ENCODE peak calls at places on chromosome 6, in six cellular contexts. One of them, this sample, is unnamed.

GRCh38 chr6:168365422-168366165 is 46.0 kb upstream of the DACT2 start:
- DNase-seq in heart left ventricle: no peak
- DNase-seq in neural progenitor cell: no peak
- DNase-seq in ovary: no peak
- DNase-seq in OCI-LY7: no peak
- DNase-seq in GM23338: no peak
- DNase-seq in this sample: no peak

GRCh38 chr6:9204171-9204570 is 768.8 kb upstream of the SLC35B3 start:
- DNase-seq in OCI-LY7: no peak
- DNase-seq in neural progenitor cell: no peak
- DNase-seq in heart left ventricle: no peak
- DNase-seq in GM23338: no peak
- DNase-seq in ovary: no peak
- DNase-seq in this sample: no peak

GRCh38 chr6:157597461-157598312 is 216.7 kb downstream of the ZDHHC14 start:
- DNase-seq in ovary: peak; percentile 37
- DNase-seq in neural progenitor cell: peak; percentile 73
- DNase-seq in OCI-LY7: peak; percentile 71
- DNase-seq in GM23338: peak; percentile 69
- DNase-seq in heart left ventricle: peak; percentile 51
- DNase-seq in this sample: peak; percentile 35

GRCh38 chr6:26361544-26361943 is 3.5 kb upstream of the BTN3A2 start:
- DNase-seq in heart left ventricle: no peak
- DNase-seq in OCI-LY7: no peak
- DNase-seq in ovary: no peak
- DNase-seq in neural progenitor cell: no peak
- DNase-seq in GM23338: no peak
- DNase-seq in this sample: no peak

GRCh38 chr6:101585501-101585900 is 192.0 kb downstream of the GRIK2 start:
- DNase-seq in GM23338: no peak
- DNase-seq in OCI-LY7: no peak
- DNase-seq in ovary: no peak
- DNase-seq in heart left ventricle: no peak
- DNase-seq in neural progenitor cell: no peak
- DNase-seq in this sample: no peak

GRCh38 chr6:155678361-155678760 is 222.7 kb upstream of the NOX3 start:
- DNase-seq in GM23338: peak; percentile 15
- DNase-seq in ovary: no peak
- DNase-seq in OCI-LY7: no peak
- DNase-seq in neural progenitor cell: no peak
- DNase-seq in heart left ventricle: no peak
- DNase-seq in this sample: no peak

GRCh38 chr6:122736166-122736565 is 43.4 kb upstream of the FABP7 start:
- DNase-seq in neural progenitor cell: no peak
- DNase-seq in GM23338: no peak
- DNase-seq in OCI-LY7: no peak
- DNase-seq in ovary: no peak
- DNase-seq in heart left ventricle: no peak
- DNase-seq in this sample: no peak

GRCh38 chr6:97288188-97288587 is 5.2 kb upstream of the MMS22L start:
- DNase-seq in OCI-LY7: no peak
- DNase-seq in heart left ventricle: no peak
- DNase-seq in ovary: no peak
- DNase-seq in GM23338: no peak
- DNase-seq in neural progenitor cell: no peak
- DNase-seq in this sample: no peak

GRCh38 chr6:137166247-137167098 is 7.0 kb downstream of the IL22RA2 start:
- DNase-seq in heart left ventricle: no peak
- DNase-seq in OCI-LY7: no peak
- DNase-seq in neural progenitor cell: no peak
- DNase-seq in GM23338: no peak
- DNase-seq in ovary: no peak
- DNase-seq in this sample: no peak

DNA sequence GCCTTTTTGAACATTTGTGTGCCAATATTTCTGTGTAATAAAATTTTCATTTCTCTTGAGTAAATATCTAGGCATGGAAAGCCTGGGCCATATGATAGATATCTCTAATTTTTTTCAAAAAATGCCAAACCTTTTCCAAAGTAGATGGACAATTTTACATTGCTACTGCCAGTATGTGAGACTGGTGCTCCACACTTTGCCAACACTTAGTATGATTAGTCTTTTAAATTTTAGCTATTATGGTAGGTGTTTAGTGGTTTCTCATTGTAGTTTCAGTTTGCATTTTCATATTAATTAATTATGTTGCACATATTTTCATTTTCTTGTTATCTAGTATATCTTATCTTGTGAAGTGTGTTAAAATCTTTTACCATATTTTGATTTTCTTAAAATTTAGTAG is 52.0 kb downstream of the TBXT start:
- DNase-seq in neural progenitor cell: no peak
- DNase-seq in ovary: no peak
- DNase-seq in heart left ventricle: no peak
- DNase-seq in GM23338: no peak
- DNase-seq in OCI-LY7: no peak
- DNase-seq in this sample: no peak
- H3K36me3 ChIP-seq in neural progenitor cell: peaks cover 3% of the 10 kb centered on the region
- H3K36me3 ChIP-seq in ovary: no peaks in the 10 kb centered on the region
- H3K36me3 ChIP-seq in heart left ventricle: no peaks in the 10 kb centered on the region
- H3K36me3 ChIP-seq in GM23338: no peaks in the 10 kb centered on the region
- H3K36me3 ChIP-seq in OCI-LY7: no peaks in the 10 kb centered on the region
- H3K36me3 ChIP-seq in this sample: no peaks in the 10 kb centered on the region

DNA sequence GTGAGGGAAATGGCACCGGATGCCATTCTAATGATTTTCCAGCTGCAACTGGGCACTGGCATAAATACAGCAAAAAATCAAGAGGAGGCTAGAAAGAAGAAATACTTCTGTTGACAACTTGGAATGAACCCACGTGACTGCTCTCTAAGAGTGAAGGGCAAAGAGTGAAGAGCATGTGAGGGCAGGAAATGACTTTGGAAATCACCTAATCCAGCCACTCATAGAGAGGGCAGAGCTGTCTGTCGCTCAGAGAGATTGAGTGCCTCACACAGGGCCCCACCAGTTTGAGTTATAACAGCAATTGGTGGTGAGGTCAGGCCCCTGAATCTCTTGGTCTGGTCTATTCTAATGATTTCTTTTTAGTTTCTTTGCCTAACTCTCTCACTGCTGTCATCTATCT is 3.9 kb upstream of the NEDD9 start:
- DNase-seq in heart left ventricle: no peak
- DNase-seq in GM23338: no peak
- DNase-seq in ovary: no peak
- DNase-seq in neural progenitor cell: no peak
- DNase-seq in OCI-LY7: no peak
- DNase-seq in this sample: peak; percentile 49
- TF ChIP-seq CTCF in heart left ventricle: no peak
- TF ChIP-seq CTCF in GM23338: no peak
- TF ChIP-seq CTCF in ovary: no peak
- TF ChIP-seq CTCF in neural progenitor cell: no peak
- TF ChIP-seq CTCF in OCI-LY7: no peak
- TF ChIP-seq CTCF in this sample: no peak

DNA sequence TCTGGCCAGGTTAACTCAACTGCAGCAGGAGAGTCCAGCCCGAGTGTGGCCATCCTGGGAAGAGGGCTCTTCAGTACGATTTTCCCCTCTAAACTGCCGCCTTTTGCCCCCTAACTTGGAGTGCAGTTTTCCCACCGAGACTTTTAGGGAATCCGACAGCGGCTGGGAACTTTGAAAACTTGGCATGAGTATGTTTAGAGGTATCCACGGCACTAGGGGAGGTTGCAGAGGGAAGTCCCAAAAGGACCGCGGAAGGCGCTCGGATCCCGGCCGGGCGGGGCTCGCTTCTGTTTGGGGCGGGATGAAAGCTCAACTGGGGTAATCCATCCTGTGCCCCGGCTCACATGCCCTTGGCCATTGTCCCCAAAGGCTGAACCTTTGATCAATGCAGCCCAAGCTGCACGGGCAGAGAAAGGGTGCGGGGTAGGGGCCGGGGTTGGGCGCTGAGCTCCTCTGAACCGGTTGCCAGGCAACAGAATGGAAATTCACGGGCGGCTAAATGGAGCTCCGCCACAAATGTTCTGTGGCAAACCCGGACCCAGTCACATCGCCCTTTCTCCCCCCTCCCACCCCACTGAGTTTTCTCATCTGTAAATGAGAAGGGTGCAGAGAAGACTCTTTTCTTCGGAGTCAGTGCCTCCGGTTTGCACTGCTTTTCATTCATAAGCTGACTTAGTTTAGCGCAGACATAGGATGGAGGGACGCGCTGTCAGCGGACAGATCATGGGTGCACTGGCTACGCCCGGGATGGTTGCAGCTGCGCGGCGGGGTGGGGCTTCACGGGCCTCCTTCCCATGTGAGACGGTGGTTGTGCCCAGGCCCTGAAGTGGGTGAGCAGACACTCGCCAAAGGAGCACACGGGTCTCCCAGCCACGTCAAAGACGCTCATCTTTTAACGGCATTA is 2.3 kb downstream of the BMP6 start:
- DNase-seq in ovary: peak; percentile 44
- DNase-seq in neural progenitor cell: peak; percentile 80
- DNase-seq in heart left ventricle: no peak
- DNase-seq in OCI-LY7: peak; percentile 22
- DNase-seq in GM23338: peak; percentile 76
- DNase-seq in this sample: peak; percentile 37
- H3K4me3 ChIP-seq in ovary: peak overlapping the region; percentile 44
- H3K4me3 ChIP-seq in neural progenitor cell: peak overlapping the region; percentile 53
- H3K4me3 ChIP-seq in heart left ventricle: peak overlapping the region; percentile 48
- H3K4me3 ChIP-seq in OCI-LY7: peak overlapping the region; percentile 36
- H3K4me3 ChIP-seq in GM23338: peak overlapping the region; percentile 74
- H3K4me3 ChIP-seq in this sample: peak overlapping the region; percentile 70

DNA sequence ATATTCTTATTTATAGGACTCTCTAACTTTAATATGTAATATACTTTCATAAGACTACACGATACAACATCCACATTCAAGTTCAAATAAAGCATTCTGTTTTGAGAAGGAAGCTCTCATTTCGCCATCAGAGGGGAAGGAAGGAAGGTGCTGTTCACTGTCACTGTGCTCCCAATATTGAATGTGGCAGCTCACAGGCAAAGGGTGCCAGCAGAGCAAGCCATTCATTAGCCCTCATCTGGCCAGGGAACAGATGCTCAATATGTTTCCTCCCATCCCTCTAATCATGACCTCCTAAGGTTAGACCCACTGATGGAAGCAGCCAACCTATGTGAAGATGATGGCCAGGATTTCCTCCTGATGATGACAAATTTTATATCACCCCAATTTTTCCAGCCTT is 154.4 kb downstream of the DST start:
- DNase-seq in ovary: no peak
- DNase-seq in neural progenitor cell: no peak
- DNase-seq in heart left ventricle: no peak
- DNase-seq in GM23338: no peak
- DNase-seq in OCI-LY7: no peak
- DNase-seq in this sample: no peak
- H3K36me3 ChIP-seq in ovary: no peaks in the 10 kb centered on the region
- H3K36me3 ChIP-seq in neural progenitor cell: peaks cover 30% of the 10 kb centered on the region
- H3K36me3 ChIP-seq in heart left ventricle: peaks cover 100% of the 10 kb centered on the region
- H3K36me3 ChIP-seq in GM23338: peaks cover 7% of the 10 kb centered on the region
- H3K36me3 ChIP-seq in OCI-LY7: no peaks in the 10 kb centered on the region
- H3K36me3 ChIP-seq in this sample: peaks cover 7% of the 10 kb centered on the region

DNA sequence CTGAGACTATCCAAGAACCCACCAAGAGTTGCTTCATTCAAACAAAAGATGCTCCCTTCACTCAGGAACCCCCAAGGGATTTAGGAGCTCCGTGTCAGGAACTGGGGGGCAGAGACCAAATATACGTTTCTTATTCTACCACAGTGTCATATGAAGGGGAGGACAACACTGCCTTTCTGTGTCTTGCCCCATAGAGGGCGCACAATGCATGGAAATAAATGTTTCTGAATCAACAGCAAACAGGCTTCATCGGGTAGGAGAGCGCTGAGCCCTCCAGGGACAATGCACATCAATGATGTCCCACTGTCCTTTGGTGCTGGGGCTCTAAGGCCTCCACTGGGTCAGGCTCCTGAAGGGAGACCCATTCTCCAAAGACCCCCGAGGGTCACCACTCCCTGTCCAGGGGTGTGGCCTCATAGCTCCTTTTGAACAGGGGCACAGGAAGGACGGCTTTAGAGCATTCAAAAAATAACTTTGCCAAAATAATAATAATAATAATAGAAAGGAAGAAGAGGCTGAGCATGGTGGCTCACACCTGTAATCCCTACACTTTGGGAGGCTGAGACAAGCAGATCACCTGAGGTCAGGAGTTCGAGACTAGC is 31.1 kb downstream of the PLG start:
- DNase-seq in ovary: peak; percentile 20
- DNase-seq in heart left ventricle: peak; percentile 12
- DNase-seq in neural progenitor cell: peak; percentile 77
- DNase-seq in GM23338: peak; percentile 82
- DNase-seq in OCI-LY7: peak; percentile 86
- DNase-seq in this sample: peak; percentile 29
- TF ChIP-seq CTCF in ovary: peak; percentile 27
- TF ChIP-seq CTCF in heart left ventricle: peak; percentile 58
- TF ChIP-seq CTCF in neural progenitor cell: peak; percentile 78
- TF ChIP-seq CTCF in GM23338: peak; percentile 91
- TF ChIP-seq CTCF in OCI-LY7: peak; percentile 88
- TF ChIP-seq CTCF in this sample: peak; percentile 74

DNA sequence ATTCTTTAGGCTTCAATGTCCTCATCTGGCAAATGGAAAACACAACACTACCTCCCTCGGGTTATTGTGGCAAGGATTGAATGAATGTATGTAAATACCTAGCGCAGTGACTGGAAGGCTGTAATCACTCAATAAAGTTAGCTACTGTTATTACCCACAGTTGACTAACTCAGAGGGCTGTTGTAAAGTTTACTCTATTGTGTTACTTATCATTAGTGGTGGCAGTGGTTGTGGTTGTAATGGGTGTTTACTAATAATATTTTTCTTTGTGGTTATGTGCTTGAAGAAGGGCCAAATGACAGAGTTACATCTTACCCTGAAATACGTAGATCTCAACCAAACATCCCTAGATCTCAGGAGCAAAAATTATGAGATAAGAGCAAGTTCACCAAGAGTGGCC is 42.0 kb upstream of the PXDC1 start:
- DNase-seq in ovary: no peak
- DNase-seq in neural progenitor cell: no peak
- DNase-seq in GM23338: no peak
- DNase-seq in OCI-LY7: no peak
- DNase-seq in heart left ventricle: no peak
- DNase-seq in this sample: peak; percentile 24
- H3K4me3 ChIP-seq in ovary: no peak overlapping the region
- H3K4me3 ChIP-seq in neural progenitor cell: no peak overlapping the region
- H3K4me3 ChIP-seq in GM23338: no peak overlapping the region
- H3K4me3 ChIP-seq in OCI-LY7: no peak overlapping the region
- H3K4me3 ChIP-seq in heart left ventricle: no peak overlapping the region
- H3K4me3 ChIP-seq in this sample: no peak overlapping the region

DNA sequence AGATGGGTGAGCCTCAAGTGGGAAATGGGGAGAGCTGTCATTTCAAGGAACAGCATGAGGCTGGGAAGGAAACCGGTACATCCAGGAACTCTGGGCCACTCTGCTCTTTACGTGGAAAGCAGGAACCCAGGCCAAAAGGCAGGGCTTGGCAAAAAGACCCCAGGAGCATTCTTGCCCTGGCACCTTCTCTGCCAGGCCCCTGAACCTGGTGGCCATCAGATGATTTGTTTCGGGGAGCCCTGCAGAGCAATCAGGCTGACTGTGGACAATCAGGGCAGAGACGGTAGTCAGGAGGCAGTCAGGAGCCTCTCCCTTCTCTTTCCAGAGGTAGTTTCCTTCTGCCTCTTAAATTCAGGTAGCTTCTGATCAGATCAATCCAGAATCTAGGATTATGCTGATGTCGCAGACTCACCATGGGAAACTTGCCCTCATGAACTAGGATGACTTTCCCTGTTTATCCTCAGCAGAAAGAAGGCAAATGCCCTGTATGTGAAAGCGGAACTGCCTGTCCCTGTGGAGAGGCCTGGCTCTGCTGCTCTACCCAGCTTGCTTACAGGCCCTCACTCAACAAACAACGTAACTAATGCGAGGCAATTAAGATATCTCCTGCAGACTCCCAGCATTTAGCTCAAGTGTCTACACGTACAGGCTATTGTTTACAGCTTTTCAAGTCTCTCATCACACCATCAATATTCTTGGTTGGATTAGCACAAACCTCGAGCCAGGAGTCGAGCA is 36.6 kb downstream of the EZR start:
- DNase-seq in heart left ventricle: no peak
- DNase-seq in ovary: no peak
- DNase-seq in neural progenitor cell: no peak
- DNase-seq in OCI-LY7: no peak
- DNase-seq in GM23338: no peak
- DNase-seq in this sample: no peak
- H3K36me3 ChIP-seq in heart left ventricle: peaks cover 97% of the 10 kb centered on the region
- H3K36me3 ChIP-seq in ovary: no peaks in the 10 kb centered on the region
- H3K36me3 ChIP-seq in neural progenitor cell: no peaks in the 10 kb centered on the region
- H3K36me3 ChIP-seq in OCI-LY7: peaks cover 100% of the 10 kb centered on the region
- H3K36me3 ChIP-seq in GM23338: peaks cover 86% of the 10 kb centered on the region
- H3K36me3 ChIP-seq in this sample: peaks cover 59% of the 10 kb centered on the region